ENCODE peak calls at places on chromosome X, in four cellular contexts. One of them, this sample, is unnamed.

GRCh38 chrX:56733459-56734046 is 4.5 kb downstream of the NBDY start:
- DNase-seq in stomach: peak; percentile 68
- DNase-seq in fibroblast of pulmonary artery: peak; percentile 54
- DNase-seq in CD14-positive monocyte: peak; percentile 46
- DNase-seq in this sample: no peak

GRCh38 chrX:106144755-106145639 is 23.1 kb upstream of the PWWP3B start:
- DNase-seq in fibroblast of pulmonary artery: peak; percentile 14
- DNase-seq in CD14-positive monocyte: no peak
- DNase-seq in stomach: peak; percentile 79
- DNase-seq in this sample: no peak

GRCh38 chrX:154012336-154012991 is 7.2 kb downstream of the IRAK1 start:
- DNase-seq in stomach: no peak
- DNase-seq in fibroblast of pulmonary artery: peak; percentile 14
- DNase-seq in CD14-positive monocyte: no peak
- DNase-seq in this sample: no peak

GRCh38 chrX:44898411-44899221 is 25.6 kb downstream of the KDM6A start:
- DNase-seq in stomach: peak; percentile 57
- DNase-seq in CD14-positive monocyte: no peak
- DNase-seq in fibroblast of pulmonary artery: no peak
- DNase-seq in this sample: no peak

GRCh38 chrX:24153175-24153795 is 3.8 kb downstream of the ZFX start:
- DNase-seq in fibroblast of pulmonary artery: no peak
- DNase-seq in CD14-positive monocyte: no peak
- DNase-seq in stomach: no peak
- DNase-seq in this sample: no peak

GRCh38 chrX:13966071-13966850 is 63.4 kb downstream of the GEMIN8 start:
- DNase-seq in fibroblast of pulmonary artery: peak; percentile 0
- DNase-seq in stomach: no peak
- DNase-seq in CD14-positive monocyte: no peak
- DNase-seq in this sample: no peak

GRCh38 chrX:86946569-86946968 is 571.0 kb upstream of the KLHL4 start:
- DNase-seq in fibroblast of pulmonary artery: peak; percentile 20
- DNase-seq in stomach: no peak
- DNase-seq in CD14-positive monocyte: no peak
- DNase-seq in this sample: no peak

GRCh38 chrX:7120578-7121219 is 26.8 kb upstream of the STS start:
- DNase-seq in stomach: no peak
- DNase-seq in fibroblast of pulmonary artery: peak; percentile 43
- DNase-seq in CD14-positive monocyte: no peak
- DNase-seq in this sample: no peak

GRCh38 chrX:143635915-143636314 is at the start of gene SLITRK4:
- DNase-seq in stomach: no peak
- DNase-seq in fibroblast of pulmonary artery: peak; percentile 63
- DNase-seq in CD14-positive monocyte: no peak
- DNase-seq in this sample: no peak

GRCh38 chrX:118675966-118676349 is 51.4 kb upstream of the IL13RA1 start:
- DNase-seq in CD14-positive monocyte: no peak
- DNase-seq in stomach: no peak
- DNase-seq in fibroblast of pulmonary artery: no peak
- DNase-seq in this sample: no peak

GRCh38 chrX:10971176-10971575 is 140.0 kb upstream of the HCCS start:
- DNase-seq in fibroblast of pulmonary artery: no peak
- DNase-seq in stomach: no peak
- DNase-seq in CD14-positive monocyte: no peak
- DNase-seq in this sample: no peak

GRCh38 chrX:108304210-108304609 is 134.0 kb downstream of the COL4A6 start:
- DNase-seq in stomach: no peak
- DNase-seq in CD14-positive monocyte: no peak
- DNase-seq in fibroblast of pulmonary artery: peak; percentile 50
- DNase-seq in this sample: no peak

GRCh38 chrX:68648960-68649359 is 1.5 kb downstream of the STARD8 start:
- DNase-seq in stomach: no peak
- DNase-seq in CD14-positive monocyte: no peak
- DNase-seq in fibroblast of pulmonary artery: peak; percentile 23
- DNase-seq in this sample: no peak

GRCh38 chrX:154142386-154142785 is 1.7 kb upstream of the OPN1LW start:
- DNase-seq in fibroblast of pulmonary artery: no peak
- DNase-seq in stomach: no peak
- DNase-seq in CD14-positive monocyte: no peak
- DNase-seq in this sample: no peak

GRCh38 chrX:68534696-68535095 is 35.8 kb downstream of the YIPF6 start:
- DNase-seq in CD14-positive monocyte: no peak
- DNase-seq in stomach: no peak
- DNase-seq in fibroblast of pulmonary artery: no peak
- DNase-seq in this sample: no peak

GRCh38 chrX:129980043-129980442 is 2.4 kb upstream of the BCORL1 start:
- DNase-seq in CD14-positive monocyte: no peak
- DNase-seq in fibroblast of pulmonary artery: no peak
- DNase-seq in stomach: peak; percentile 37
- DNase-seq in this sample: no peak

GRCh38 chrX:39633293-39633692 is 464.5 kb downstream of the BCOR start:
- DNase-seq in CD14-positive monocyte: no peak
- DNase-seq in stomach: no peak
- DNase-seq in fibroblast of pulmonary artery: no peak
- DNase-seq in this sample: no peak

GRCh38 chrX:103376979-103377324 is 614 bp downstream of the BEX3 start:
- DNase-seq in CD14-positive monocyte: no peak
- DNase-seq in stomach: no peak
- DNase-seq in fibroblast of pulmonary artery: peak; percentile 46
- DNase-seq in this sample: no peak

GRCh38 chrX:39883664-39884063 is 214.1 kb downstream of the BCOR start:
- DNase-seq in CD14-positive monocyte: no peak
- DNase-seq in stomach: no peak
- DNase-seq in fibroblast of pulmonary artery: no peak
- DNase-seq in this sample: no peak

GRCh38 chrX:5051831-5052491 is 1176.7 kb downstream of the NLGN4X start:
- DNase-seq in stomach: no peak
- DNase-seq in CD14-positive monocyte: peak; percentile 47
- DNase-seq in fibroblast of pulmonary artery: peak; percentile 61
- DNase-seq in this sample: no peak

GRCh38 chrX:9628779-9629493 is 136.7 kb downstream of the GPR143 start:
- DNase-seq in stomach: no peak
- DNase-seq in fibroblast of pulmonary artery: no peak
- DNase-seq in CD14-positive monocyte: no peak
- DNase-seq in this sample: no peak

This sample was measured in SIG-M5.